ENCODE peak calls at places on chromosomes 13 and 19, in five cellular contexts. One of them, this sample, is unnamed.

GRCh38 chr13:48533207-48533499 is 273 bp upstream of the RCBTB2 start:
- DNase-seq in heart left ventricle: no peak
- DNase-seq in cardiac fibroblast: no peak
- DNase-seq in cardiac muscle cell: no peak
- DNase-seq in left lung: no peak
- DNase-seq in this sample: no peak

GRCh38 chr13:114067381-114067885 is 65.0 kb downstream of the RASA3 start:
- DNase-seq in heart left ventricle: no peak
- DNase-seq in cardiac fibroblast: peak
- DNase-seq in cardiac muscle cell: peak
- DNase-seq in left lung: peak
- DNase-seq in this sample: no peak

GRCh38 chr13:28022848-28023518 is 34.5 kb upstream of the URAD start:
- DNase-seq in heart left ventricle: no peak
- DNase-seq in cardiac fibroblast: peak
- DNase-seq in cardiac muscle cell: peak
- DNase-seq in left lung: no peak
- DNase-seq in this sample: no peak

GRCh38 chr13:74570834-74571233 is 436.6 kb upstream of the KLF12 start:
- DNase-seq in heart left ventricle: no peak
- DNase-seq in cardiac fibroblast: no peak
- DNase-seq in cardiac muscle cell: peak
- DNase-seq in left lung: no peak
- DNase-seq in this sample: no peak

GRCh38 chr19:10915511-10916091 is 12.8 kb downstream of the YIPF2 start:
- DNase-seq in heart left ventricle: no peak
- DNase-seq in cardiac fibroblast: peak
- DNase-seq in cardiac muscle cell: peak
- DNase-seq in left lung: no peak
- DNase-seq in this sample: no peak

GRCh38 chr13:76812206-76812882 is 73.9 kb downstream of the KCTD12 start:
- DNase-seq in heart left ventricle: peak
- DNase-seq in cardiac fibroblast: peak
- DNase-seq in cardiac muscle cell: peak
- DNase-seq in left lung: peak
- DNase-seq in this sample: no peak

GRCh38 chr19:42794751-42795150 is 29.3 kb upstream of the PSG8 start:
- DNase-seq in heart left ventricle: no peak
- DNase-seq in cardiac fibroblast: no peak
- DNase-seq in cardiac muscle cell: no peak
- DNase-seq in left lung: no peak
- DNase-seq in this sample: no peak

GRCh38 chr13:107459430-107459829 is 755.9 kb downstream of the LIG4 start:
- DNase-seq in heart left ventricle: no peak
- DNase-seq in cardiac fibroblast: peak
- DNase-seq in cardiac muscle cell: peak
- DNase-seq in left lung: no peak
- DNase-seq in this sample: no peak

GRCh38 chr13:90315061-90315460 is 1032.4 kb upstream of the MIR17HG start:
- DNase-seq in heart left ventricle: no peak
- DNase-seq in cardiac fibroblast: no peak
- DNase-seq in cardiac muscle cell: no peak
- DNase-seq in left lung: no peak
- DNase-seq in this sample: no peak

GRCh38 chr13:20609145-20609544 is 42.2 kb downstream of the IFT88 start:
- DNase-seq in heart left ventricle: no peak
- DNase-seq in cardiac fibroblast: peak
- DNase-seq in cardiac muscle cell: peak
- DNase-seq in left lung: no peak
- DNase-seq in this sample: no peak

GRCh38 chr19:7857727-7858701 is 16.2 kb downstream of the PRR36 start:
- DNase-seq in heart left ventricle: no peak
- DNase-seq in cardiac fibroblast: no peak
- DNase-seq in cardiac muscle cell: no peak
- DNase-seq in left lung: no peak
- DNase-seq in this sample: no peak

GRCh38 chr19:34274827-34275625 is 20.7 kb downstream of the GARRE1 start:
- DNase-seq in heart left ventricle: no peak
- DNase-seq in cardiac fibroblast: peak
- DNase-seq in cardiac muscle cell: peak
- DNase-seq in left lung: no peak
- DNase-seq in this sample: no peak

GRCh38 chr13:20016649-20017364 is 58.3 kb downstream of the ZMYM2 start:
- DNase-seq in heart left ventricle: no peak
- DNase-seq in cardiac fibroblast: no peak
- DNase-seq in cardiac muscle cell: no peak
- DNase-seq in left lung: no peak
- DNase-seq in this sample: no peak

GRCh38 chr13:113109151-113110047 is 3.8 kb downstream of the F7 start:
- DNase-seq in heart left ventricle: no peak
- DNase-seq in cardiac fibroblast: no peak
- DNase-seq in cardiac muscle cell: no peak
- DNase-seq in left lung: peak
- DNase-seq in this sample: no peak

GRCh38 chr13:44004881-44005280 is 125.2 kb downstream of the LACC1 start:
- DNase-seq in heart left ventricle: no peak
- DNase-seq in cardiac fibroblast: peak
- DNase-seq in cardiac muscle cell: peak
- DNase-seq in left lung: no peak
- DNase-seq in this sample: no peak

GRCh38 chr19:8335343-8336071 is 7.6 kb downstream of the KANK3 start:
- DNase-seq in heart left ventricle: no peak
- DNase-seq in cardiac fibroblast: no peak
- DNase-seq in cardiac muscle cell: no peak
- DNase-seq in left lung: no peak
- DNase-seq in this sample: no peak

GRCh38 chr19:53662209-53662608 is 30.4 kb downstream of the DPRX start:
- DNase-seq in heart left ventricle: no peak
- DNase-seq in cardiac fibroblast: no peak
- DNase-seq in cardiac muscle cell: no peak
- DNase-seq in left lung: no peak
- DNase-seq in this sample: no peak

GRCh38 chr13:111846396-111847174 is 220.4 kb upstream of the SOX1 start:
- DNase-seq in heart left ventricle: no peak
- DNase-seq in cardiac fibroblast: no peak
- DNase-seq in cardiac muscle cell: no peak
- DNase-seq in left lung: no peak
- DNase-seq in this sample: no peak

GRCh38 chr13:97182065-97182890 is 39.9 kb upstream of the MBNL2 start:
- DNase-seq in heart left ventricle: no peak
- DNase-seq in cardiac fibroblast: no peak
- DNase-seq in cardiac muscle cell: no peak
- DNase-seq in left lung: no peak
- DNase-seq in this sample: no peak

GRCh38 chr19:30635026-30635985 is 263.1 kb downstream of the ZNF536 start:
- DNase-seq in heart left ventricle: no peak
- DNase-seq in cardiac fibroblast: no peak
- DNase-seq in cardiac muscle cell: no peak
- DNase-seq in left lung: no peak
- DNase-seq in this sample: no peak

GRCh38 chr19:48489608-48490216 is 20.5 kb downstream of the CYTH2 start:
- DNase-seq in heart left ventricle: peak
- DNase-seq in cardiac fibroblast: peak
- DNase-seq in cardiac muscle cell: peak
- DNase-seq in left lung: peak
- DNase-seq in this sample: no peak

GRCh38 chr19:38674388-38675133 is 27.1 kb downstream of the ACTN4 start:
- DNase-seq in heart left ventricle: peak
- DNase-seq in cardiac fibroblast: no peak
- DNase-seq in cardiac muscle cell: no peak
- DNase-seq in left lung: no peak
- DNase-seq in this sample: no peak

GRCh38 chr19:861756-862528 is 2.5 kb downstream of the CFD start:
- DNase-seq in heart left ventricle: no peak
- DNase-seq in cardiac fibroblast: peak
- DNase-seq in cardiac muscle cell: no peak
- DNase-seq in left lung: no peak
- DNase-seq in this sample: no peak

GRCh38 chr13:103056008-103056407 is 10.2 kb downstream of the SLC10A2 start:
- DNase-seq in heart left ventricle: no peak
- DNase-seq in cardiac fibroblast: no peak
- DNase-seq in cardiac muscle cell: no peak
- DNase-seq in left lung: no peak
- DNase-seq in this sample: no peak

GRCh38 chr13:45350152-45350551 is 9.2 kb upstream of the TPT1 start:
- DNase-seq in heart left ventricle: no peak
- DNase-seq in cardiac fibroblast: no peak
- DNase-seq in cardiac muscle cell: no peak
- DNase-seq in left lung: no peak
- DNase-seq in this sample: no peak

GRCh38 chr19:16301999-16302694 is 22.5 kb upstream of the KLF2 start:
- DNase-seq in heart left ventricle: no peak
- DNase-seq in cardiac fibroblast: no peak
- DNase-seq in cardiac muscle cell: no peak
- DNase-seq in left lung: no peak
- DNase-seq in this sample: no peak

GRCh38 chr13:106738279-106738678 is 170.3 kb upstream of the ARGLU1 start:
- DNase-seq in heart left ventricle: no peak
- DNase-seq in cardiac fibroblast: no peak
- DNase-seq in cardiac muscle cell: no peak
- DNase-seq in left lung: no peak
- DNase-seq in this sample: no peak

GRCh38 chr13:91704398-91704797 is 306.0 kb downstream of the GPC5 start:
- DNase-seq in heart left ventricle: no peak
- DNase-seq in cardiac fibroblast: no peak
- DNase-seq in cardiac muscle cell: no peak
- DNase-seq in left lung: no peak
- DNase-seq in this sample: no peak

GRCh38 chr19:12749938-12750521 is 1.6 kb upstream of the BEST2 start:
- DNase-seq in heart left ventricle: no peak
- DNase-seq in cardiac fibroblast: peak
- DNase-seq in cardiac muscle cell: peak
- DNase-seq in left lung: no peak
- DNase-seq in this sample: no peak

GRCh38 chr19:42497492-42498226 is 30.6 kb downstream of the CEACAM1 start:
- DNase-seq in heart left ventricle: no peak
- DNase-seq in cardiac fibroblast: no peak
- DNase-seq in cardiac muscle cell: no peak
- DNase-seq in left lung: no peak
- DNase-seq in this sample: no peak

GRCh38 chr19:2702170-2703076 is at the start of gene GNG7:
- DNase-seq in heart left ventricle: peak
- DNase-seq in cardiac fibroblast: peak
- DNase-seq in cardiac muscle cell: peak
- DNase-seq in left lung: peak
- DNase-seq in this sample: peak

GRCh38 chr13:65292488-65292901 is 1937.6 kb downstream of the PCDH9 start:
- DNase-seq in heart left ventricle: no peak
- DNase-seq in cardiac fibroblast: peak
- DNase-seq in cardiac muscle cell: peak
- DNase-seq in left lung: no peak
- DNase-seq in this sample: no peak

GRCh38 chr13:68081051-68081450 is 850.9 kb upstream of the PCDH9 start:
- DNase-seq in heart left ventricle: no peak
- DNase-seq in cardiac fibroblast: no peak
- DNase-seq in cardiac muscle cell: no peak
- DNase-seq in left lung: no peak
- DNase-seq in this sample: no peak

GRCh38 chr19:1630012-1630411 is 22.4 kb downstream of the TCF3 start:
- DNase-seq in heart left ventricle: no peak
- DNase-seq in cardiac fibroblast: no peak
- DNase-seq in cardiac muscle cell: no peak
- DNase-seq in left lung: no peak
- DNase-seq in this sample: no peak

GRCh38 chr13:58960909-58961308 is 1202.8 kb downstream of the DIAPH3 start:
- DNase-seq in heart left ventricle: no peak
- DNase-seq in cardiac fibroblast: peak
- DNase-seq in cardiac muscle cell: peak
- DNase-seq in left lung: no peak
- DNase-seq in this sample: no peak
- TF ChIP-seq CTCF in heart left ventricle: peak
- TF ChIP-seq CTCF in cardiac fibroblast: peak
- TF ChIP-seq CTCF in cardiac muscle cell: no peak
- TF ChIP-seq CTCF in left lung: no peak
- TF ChIP-seq CTCF in this sample: no peak

GRCh38 chr19:18002347-18002850 is 5.6 kb upstream of the ARRDC2 start:
- DNase-seq in heart left ventricle: peak
- DNase-seq in cardiac fibroblast: no peak
- DNase-seq in cardiac muscle cell: no peak
- DNase-seq in left lung: peak
- DNase-seq in this sample: no peak
- TF ChIP-seq CTCF in heart left ventricle: no peak
- TF ChIP-seq CTCF in cardiac fibroblast: no peak
- TF ChIP-seq CTCF in cardiac muscle cell: no peak
- TF ChIP-seq CTCF in left lung: no peak
- TF ChIP-seq CTCF in this sample: no peak

GRCh38 chr19:58181902-58182576 is 822 bp upstream of the ZNF274 start:
- DNase-seq in heart left ventricle: peak
- DNase-seq in cardiac fibroblast: peak
- DNase-seq in cardiac muscle cell: peak
- DNase-seq in left lung: no peak
- DNase-seq in this sample: peak
- TF ChIP-seq CTCF in heart left ventricle: peak
- TF ChIP-seq CTCF in cardiac fibroblast: peak
- TF ChIP-seq CTCF in cardiac muscle cell: peak
- TF ChIP-seq CTCF in left lung: peak
- TF ChIP-seq CTCF in this sample: peak

GRCh38 chr13:50386527-50387123 is 371.4 kb downstream of the KCNRG start:
- DNase-seq in heart left ventricle: no peak
- DNase-seq in cardiac fibroblast: peak
- DNase-seq in cardiac muscle cell: peak
- DNase-seq in left lung: no peak
- DNase-seq in this sample: no peak

GRCh38 chr13:50384724-50385123 is 369.5 kb downstream of the KCNRG start:
- DNase-seq in heart left ventricle: no peak
- DNase-seq in cardiac fibroblast: no peak
- DNase-seq in cardiac muscle cell: no peak
- DNase-seq in left lung: no peak
- DNase-seq in this sample: no peak

GRCh38 chr13:50389726-50390125 is 374.5 kb downstream of the KCNRG start:
- DNase-seq in heart left ventricle: no peak
- DNase-seq in cardiac fibroblast: no peak
- DNase-seq in cardiac muscle cell: no peak
- DNase-seq in left lung: no peak
- DNase-seq in this sample: no peak

GRCh38 chr13:50388481-50388880 is 373.2 kb downstream of the KCNRG start:
- DNase-seq in heart left ventricle: no peak
- DNase-seq in cardiac fibroblast: no peak
- DNase-seq in cardiac muscle cell: no peak
- DNase-seq in left lung: no peak
- DNase-seq in this sample: no peak

GRCh38 chr13:50387124-50387581 is 371.9 kb downstream of the KCNRG start:
- DNase-seq in heart left ventricle: peak
- DNase-seq in cardiac fibroblast: no peak
- DNase-seq in cardiac muscle cell: no peak
- DNase-seq in left lung: peak
- DNase-seq in this sample: no peak
- TF ChIP-seq CTCF in heart left ventricle: peak
- TF ChIP-seq CTCF in cardiac fibroblast: peak
- TF ChIP-seq CTCF in cardiac muscle cell: peak
- TF ChIP-seq CTCF in left lung: no peak
- TF ChIP-seq CTCF in this sample: no peak

GRCh38 chr19:58367698-58368454 is 5.3 kb upstream of the ZNF497 start:
- DNase-seq in heart left ventricle: no peak
- DNase-seq in cardiac fibroblast: no peak
- DNase-seq in cardiac muscle cell: no peak
- DNase-seq in left lung: no peak
- DNase-seq in this sample: no peak
- TF ChIP-seq CTCF in heart left ventricle: no peak
- TF ChIP-seq CTCF in cardiac fibroblast: no peak
- TF ChIP-seq CTCF in cardiac muscle cell: no peak
- TF ChIP-seq CTCF in left lung: no peak
- TF ChIP-seq CTCF in this sample: no peak